ENCODE peak calls at places on chromosome 16, in nine cellular contexts. U, K, V, G, C, A, Z, W and T are unnamed samples.

GRCh38 chr16:61148930-61149329 is 887.3 kb downstream of the CDH8 start:
- DNase-seq in U (no peak), K (no peak), V (no peak), G (no peak), C (no peak), A (no peak), Z (no peak), W (no peak), T (no peak)

GRCh38 chr16:16830973-16831372 is 452.0 kb downstream of the NPIPA7 start:
- DNase-seq in U (no peak), K (no peak), V (no peak), G (no peak), C (no peak), A (no peak), Z (no peak), W (no peak), T (no peak)

GRCh38 chr16:23225634-23226033 is 43.1 kb downstream of the SCNN1G start:
- DNase-seq in U (no peak), K (no peak), V (no peak), G (no peak), C (no peak), A (no peak), Z (no peak), W (no peak), T (no peak)

GRCh38 chr16:17603614-17604013 is 132.9 kb upstream of the XYLT1 start:
- DNase-seq in U (no peak), K (no peak), V (no peak), G (no peak), C (no peak), A (no peak), Z (no peak), W (no peak), T (no peak)

GRCh38 chr16:69859105-69859969 is 91.8 kb upstream of the CLEC18A start:
- DNase-seq in U (no peak), K (no peak), V (peak; percentile 65), G (no peak), C (no peak), A (no peak), Z (peak; percentile 58), W (no peak), T (no peak)

GRCh38 chr16:66248096-66248495 is 118.4 kb upstream of the CDH5 start:
- DNase-seq in U (no peak), K (no peak), V (no peak), G (no peak), C (peak; percentile 61), A (peak; percentile 50), Z (peak; percentile 44), W (no peak), T (no peak)

GRCh38 chr16:75483222-75483621 is 12.0 kb downstream of the CHST6 start:
- DNase-seq in U (no peak), K (no peak), V (no peak), G (no peak), C (no peak), A (no peak), Z (no peak), W (no peak), T (no peak)

GRCh38 chr16:85197611-85198566 is 85.6 kb upstream of the CIBAR2 start:
- DNase-seq in U (no peak), K (no peak), V (no peak), G (no peak), C (no peak), A (no peak), Z (no peak), W (no peak), T (no peak)

GRCh38 chr16:1295465-1295864 is 14.0 kb upstream of the UBE2I start:
- DNase-seq in U (no peak), K (no peak), V (no peak), G (no peak), C (no peak), A (no peak), Z (no peak), W (no peak), T (no peak)

GRCh38 chr16:11205065-11205699 is 50.8 kb downstream of the SOCS1 start:
- DNase-seq in U (no peak), K (no peak), V (no peak), G (no peak), C (no peak), A (no peak), Z (no peak), W (no peak), T (no peak)

GRCh38 chr16:25279491-25279890 is 21.8 kb upstream of the ZKSCAN2 start:
- DNase-seq in U (no peak), K (no peak), V (no peak), G (no peak), C (no peak), A (no peak), Z (no peak), W (no peak), T (no peak)

GRCh38 chr16:29734826-29735225 is 11.0 kb downstream of the C16orf54 start:
- DNase-seq in U (no peak), K (no peak), V (no peak), G (no peak), C (no peak), A (no peak), Z (no peak), W (no peak), T (no peak)

GRCh38 chr16:73101568-73101967 is 53.6 kb upstream of the ZFHX3 start:
- DNase-seq in U (no peak), K (no peak), V (no peak), G (no peak), C (no peak), A (no peak), Z (no peak), W (no peak), T (no peak)

GRCh38 chr16:2507052-2507678 is 6.6 kb upstream of the ATP6V0C start:
- DNase-seq in U (no peak), K (no peak), V (no peak), G (no peak), C (no peak), A (no peak), Z (no peak), W (no peak), T (no peak)

GRCh38 chr16:51392651-51393187 is 241.6 kb upstream of the SALL1 start:
- DNase-seq in U (no peak), K (no peak), V (peak; percentile 52), G (no peak), C (peak; percentile 95), A (peak; percentile 31), Z (no peak), W (no peak), T (no peak)

GRCh38 chr16:67926181-67926742 is 5.4 kb downstream of the CTRL start:
- DNase-seq in U (no peak), K (no peak), V (no peak), G (no peak), C (no peak), A (no peak), Z (no peak), W (no peak), T (no peak)

GRCh38 chr16:62036101-62036806 is at the start of gene CDH8:
- DNase-seq in U (peak; percentile 86), K (no peak), V (peak; percentile 86), G (no peak), C (no peak), A (no peak), Z (no peak), W (no peak), T (no peak)

GRCh38 chr16:29909398-29909797 is 9.1 kb downstream of the ASPHD1 start:
- DNase-seq in U (no peak), K (no peak), V (no peak), G (no peak), C (peak; percentile 45), A (no peak), Z (no peak), W (no peak), T (no peak)

GRCh38 chr16:81004646-81005353 is 1.9 kb downstream of the CMC2 start:
- DNase-seq in U (no peak), K (peak; percentile 20), V (no peak), G (no peak), C (no peak), A (peak; percentile 53), Z (peak; percentile 46), W (peak; percentile 45), T (no peak)

GRCh38 chr16:5502467-5502869 is 404.9 kb upstream of the EEF2KMT start:
- DNase-seq in U (no peak), K (no peak), V (peak; percentile 75), G (no peak), C (no peak), A (no peak), Z (no peak), W (no peak), T (no peak)

GRCh38 chr16:22397459-22397858 is 23.0 kb upstream of the CDR2 start:
- DNase-seq in U (no peak), K (no peak), V (no peak), G (no peak), C (peak; percentile 79), A (peak; percentile 82), Z (no peak), W (no peak), T (no peak)

GRCh38 chr16:85639529-85640253 is 26.6 kb downstream of the GSE1 start:
- DNase-seq in U (no peak), K (no peak), V (no peak), G (no peak), C (no peak), A (no peak), Z (peak; percentile 73), W (no peak), T (no peak)

GRCh38 chr16:68287276-68288251 is 23.2 kb downstream of the SLC7A6OS start:
- DNase-seq in U (no peak), K (peak; percentile 24), V (no peak), G (no peak), C (peak; percentile 62), A (peak; percentile 95), Z (peak; percentile 68), W (peak; percentile 57), T (peak; percentile 19)

GRCh38 chr16:61105544-61105943 is 930.7 kb downstream of the CDH8 start:
- DNase-seq in U (no peak), K (no peak), V (no peak), G (no peak), C (no peak), A (no peak), Z (no peak), W (no peak), T (no peak)

GRCh38 chr16:53893731-53894435 is 189.9 kb downstream of the FTO start:
- DNase-seq in U (no peak), K (no peak), V (no peak), G (no peak), C (peak; percentile 63), A (peak; percentile 61), Z (no peak), W (no peak), T (no peak)